ENCODE peak calls at places on chromosomes 12 and 14, in five cellular contexts. P is GM23338, S is bronchial epithelial cell, U is Karpas-422, I is cardiac muscle cell. N is an unnamed sample.

GRCh38 chr14:99564903-99565259 is 39.1 kb downstream of the CCDC85C start:
- DNase-seq in P (no peak), S (no peak), U (no peak), I (no peak), N (no peak)

GRCh38 chr12:23950775-23951391 is 1.4 kb upstream of the SOX5 start:
- DNase-seq in P (peak; percentile 7), S (peak; percentile 3), U (no peak), I (peak; percentile 20), N (no peak)

GRCh38 chr12:93125126-93125525 is 196.0 kb upstream of the EEA1 start:
- DNase-seq in P (no peak), S (no peak), U (no peak), I (no peak), N (no peak)

GRCh38 chr12:51209259-51209658 is 8.6 kb downstream of the POU6F1 start:
- DNase-seq in P (no peak), S (no peak), U (no peak), I (no peak), N (no peak)

GRCh38 chr12:18690653-18691052 is 47.2 kb downstream of the PLCZ1 start:
- DNase-seq in P (no peak), S (peak; percentile 100), U (no peak), I (no peak), N (peak; percentile 41)

GRCh38 chr12:62834406-62834805 is 100.5 kb downstream of the PPM1H start:
- DNase-seq in P (no peak), S (no peak), U (no peak), I (no peak), N (no peak)

GRCh38 chr12:80413462-80413861 is 30.6 kb upstream of the PTPRQ start:
- DNase-seq in P (peak; percentile 35), S (no peak), U (no peak), I (no peak), N (no peak)

GRCh38 chr14:87049886-87050820 is 942.8 kb downstream of the GALC start:
- DNase-seq in P (peak; percentile 78), S (peak; percentile 72), U (peak; percentile 97), I (peak; percentile 40), N (peak; percentile 4)

GRCh38 chr12:98744692-98745091 is 99.6 kb downstream of the APAF1 start:
- DNase-seq in P (no peak), S (no peak), U (peak; percentile 47), I (no peak), N (no peak)

GRCh38 chr14:85622986-85623385 is 93.0 kb downstream of the FLRT2 start:
- DNase-seq in P (no peak), S (no peak), U (no peak), I (no peak), N (no peak)

GRCh38 chr14:71372411-71372838 is 465.2 kb downstream of the PCNX1 start:
- DNase-seq in P (no peak), S (peak; percentile 100), U (no peak), I (no peak), N (no peak)

GRCh38 chr12:3490848-3491382 is at the start of gene PRMT8:
- DNase-seq in P (peak; percentile 81), S (no peak), U (no peak), I (peak; percentile 65), N (no peak)

GRCh38 chr12:42958271-42958674 is 368.7 kb upstream of the PRICKLE1 start:
- DNase-seq in P (no peak), S (no peak), U (no peak), I (no peak), N (no peak)

GRCh38 chr12:26231930-26232329 is 36.6 kb downstream of the SSPN start:
- DNase-seq in P (no peak), S (peak; percentile 24), U (no peak), I (no peak), N (no peak)

GRCh38 chr12:2958432-2959193 is 584 bp upstream of the TEAD4 start:
- DNase-seq in P (peak; percentile 61), S (peak; percentile 74), U (no peak), I (peak; percentile 75), N (no peak)

GRCh38 chr14:61229475-61229888 is 51.7 kb downstream of the TMEM30B start:
- DNase-seq in P (no peak), S (no peak), U (no peak), I (peak; percentile 10), N (no peak)

GRCh38 chr12:47867496-47867941 is 37.3 kb downstream of the VDR start:
- DNase-seq in P (no peak), S (peak; percentile 79), U (no peak), I (no peak), N (peak; percentile 45)

GRCh38 chr12:53427905-53428594 is 4.4 kb downstream of the AMHR2 start:
- DNase-seq in P (no peak), S (peak; percentile 100), U (no peak), I (no peak), N (peak; percentile 76)

GRCh38 chr14:76769636-76770292 is 8.5 kb downstream of the VASH1 start:
- DNase-seq in P (no peak), S (no peak), U (no peak), I (no peak), N (no peak)

GRCh38 chr12:110728628-110729027 is 14.1 kb downstream of the PPP1CC start:
- DNase-seq in P (no peak), S (no peak), U (no peak), I (no peak), N (no peak)

GRCh38 chr12:110725267-110725666 is 17.4 kb downstream of the PPP1CC start:
- DNase-seq in P (no peak), S (no peak), U (no peak), I (no peak), N (no peak)

GRCh38 chr12:110721570-110721969 is 21.1 kb downstream of the PPP1CC start:
- DNase-seq in P (no peak), S (no peak), U (no peak), I (no peak), N (no peak)

GRCh38 chr12:110726708-110727369 is 15.9 kb downstream of the PPP1CC start:
- DNase-seq in P (no peak), S (no peak), U (no peak), I (no peak), N (no peak)

GRCh38 chr12:110726018-110726417 is 16.7 kb downstream of the PPP1CC start:
- DNase-seq in P (no peak), S (no peak), U (no peak), I (no peak), N (no peak)
- H3K36me3 ChIP-seq in P (peaks cover 69% of the 10 kb centered on the region), S (peaks cover 27% of the 10 kb centered on the region), U (peaks cover 75% of the 10 kb centered on the region), I (peaks cover 70% of the 10 kb centered on the region), N (peaks cover 14% of the 10 kb centered on the region)

GRCh38 chr14:94075008-94075407 is 6.0 kb downstream of the DDX24 start:
- DNase-seq in P (no peak), S (no peak), U (no peak), I (no peak), N (no peak)
- H3K36me3 ChIP-seq in P (peaks cover 24% of the 10 kb centered on the region), S (peaks cover 12% of the 10 kb centered on the region), U (peaks cover 74% of the 10 kb centered on the region), I (peaks cover 8% of the 10 kb centered on the region), N (peaks cover 2% of the 10 kb centered on the region)

GRCh38 chr14:101986953-101987352 is 22.6 kb downstream of the DYNC1H1 start:
- DNase-seq in P (no peak), S (no peak), U (no peak), I (no peak), N (no peak)
- H3K36me3 ChIP-seq in P (peaks cover 78% of the 10 kb centered on the region), S (peaks cover 46% of the 10 kb centered on the region), U (peaks cover 74% of the 10 kb centered on the region), I (peaks cover 77% of the 10 kb centered on the region), N (peaks cover 39% of the 10 kb centered on the region)

GRCh38 chr12:120194226-120194533 is 335 bp downstream of the GCN1 start:
- DNase-seq in P (no peak), S (no peak), U (no peak), I (no peak), N (no peak)
- H3K36me3 ChIP-seq in P (peaks cover 43% of the 10 kb centered on the region), S (peaks cover 19% of the 10 kb centered on the region), U (peaks cover 50% of the 10 kb centered on the region), I (peaks cover 21% of the 10 kb centered on the region), N (peaks cover 19% of the 10 kb centered on the region)

GRCh38 chr14:23160924-23161522 is 22.4 kb downstream of the SLC7A8 start:
- DNase-seq in P (peak; percentile 82), S (peak; percentile 91), U (no peak), I (no peak), N (no peak)

GRCh38 chr14:23162800-23163199 is 20.7 kb downstream of the SLC7A8 start:
- DNase-seq in P (no peak), S (no peak), U (no peak), I (no peak), N (no peak)

GRCh38 chr14:23163830-23164229 is 19.6 kb downstream of the SLC7A8 start:
- DNase-seq in P (no peak), S (no peak), U (no peak), I (no peak), N (no peak)

GRCh38 chr14:23162005-23162404 is 21.5 kb downstream of the SLC7A8 start:
- DNase-seq in P (no peak), S (no peak), U (no peak), I (no peak), N (no peak)

GRCh38 chr14:23159516-23159915 is 23.9 kb downstream of the SLC7A8 start:
- DNase-seq in P (no peak), S (no peak), U (no peak), I (no peak), N (no peak)
- H3K36me3 ChIP-seq in P (peaks cover 29% of the 10 kb centered on the region), S (no peaks in the 10 kb centered on the region), U (no peaks in the 10 kb centered on the region), I (no peaks in the 10 kb centered on the region), N (no peaks in the 10 kb centered on the region)

GRCh38 chr14:33509927-33510535 is 440.8 kb downstream of the EGLN3 start:
- DNase-seq in P (no peak), S (peak; percentile 51), U (no peak), I (no peak), N (peak; percentile 9)
- H3K36me3 ChIP-seq in P (no peaks in the 10 kb centered on the region), S (no peaks in the 10 kb centered on the region), U (no peaks in the 10 kb centered on the region), I (no peaks in the 10 kb centered on the region), N (no peaks in the 10 kb centered on the region)